ENCODE peak calls at places on chromosomes 7 and 10, in ten cellular contexts. One of them, this sample, is unnamed.

GRCh38 chr7:91243591-91244368 is 20.5 kb upstream of the FZD1 start:
- DNase-seq in CD4-positive, CD25-positive, alpha-beta regulatory T cell: no peak
- DNase-seq in colonic mucosa: no peak
- DNase-seq in AG04449: no peak
- DNase-seq in gastrocnemius medialis: no peak
- DNase-seq in GM23248: peak
- DNase-seq in activated CD4-positive, alpha-beta T cell treated with anti-CD3 and anti-CD28 coated beads, Interleukin-2, amount 50 U/mL, for 1 hour: no peak
- DNase-seq in HT1080: no peak
- DNase-seq in stimulated activated CD4-positive, alpha-beta T cell treated with anti-CD3 and anti-CD28 coated beads, Interleukin-15, amount 100 ng/mL, for 24 hours: no peak
- DNase-seq in HTR-8/SVneo: no peak
- DNase-seq in this sample: no peak

GRCh38 chr7:66522518-66522917 is 106.2 kb upstream of the KCTD7 start:
- DNase-seq in GM23248: peak
- DNase-seq in HTR-8/SVneo: no peak
- DNase-seq in activated CD4-positive, alpha-beta T cell treated with anti-CD3 and anti-CD28 coated beads, Interleukin-2, amount 50 U/mL, for 1 hour: no peak
- DNase-seq in CD4-positive, CD25-positive, alpha-beta regulatory T cell: no peak
- DNase-seq in stimulated activated CD4-positive, alpha-beta T cell treated with anti-CD3 and anti-CD28 coated beads, Interleukin-15, amount 100 ng/mL, for 24 hours: peak
- DNase-seq in colonic mucosa: no peak
- DNase-seq in gastrocnemius medialis: no peak
- DNase-seq in AG04449: no peak
- DNase-seq in HT1080: peak
- DNase-seq in this sample: peak

GRCh38 chr7:117682681-117683385 is 190.4 kb downstream of the CTTNBP2 start:
- DNase-seq in CD4-positive, CD25-positive, alpha-beta regulatory T cell: no peak
- DNase-seq in AG04449: no peak
- DNase-seq in colonic mucosa: peak
- DNase-seq in stimulated activated CD4-positive, alpha-beta T cell treated with anti-CD3 and anti-CD28 coated beads, Interleukin-15, amount 100 ng/mL, for 24 hours: no peak
- DNase-seq in activated CD4-positive, alpha-beta T cell treated with anti-CD3 and anti-CD28 coated beads, Interleukin-2, amount 50 U/mL, for 1 hour: no peak
- DNase-seq in HT1080: peak
- DNase-seq in HTR-8/SVneo: no peak
- DNase-seq in GM23248: peak
- DNase-seq in gastrocnemius medialis: no peak
- DNase-seq in this sample: no peak

GRCh38 chr7:79593819-79594218 is 140.4 kb upstream of the MAGI2 start:
- DNase-seq in gastrocnemius medialis: no peak
- DNase-seq in HTR-8/SVneo: no peak
- DNase-seq in AG04449: no peak
- DNase-seq in activated CD4-positive, alpha-beta T cell treated with anti-CD3 and anti-CD28 coated beads, Interleukin-2, amount 50 U/mL, for 1 hour: no peak
- DNase-seq in HT1080: no peak
- DNase-seq in GM23248: no peak
- DNase-seq in CD4-positive, CD25-positive, alpha-beta regulatory T cell: no peak
- DNase-seq in colonic mucosa: no peak
- DNase-seq in stimulated activated CD4-positive, alpha-beta T cell treated with anti-CD3 and anti-CD28 coated beads, Interleukin-15, amount 100 ng/mL, for 24 hours: no peak
- DNase-seq in this sample: no peak

GRCh38 chr7:113093561-113093960 is 6.9 kb upstream of the GPR85 start:
- DNase-seq in colonic mucosa: no peak
- DNase-seq in GM23248: no peak
- DNase-seq in HT1080: no peak
- DNase-seq in stimulated activated CD4-positive, alpha-beta T cell treated with anti-CD3 and anti-CD28 coated beads, Interleukin-15, amount 100 ng/mL, for 24 hours: no peak
- DNase-seq in activated CD4-positive, alpha-beta T cell treated with anti-CD3 and anti-CD28 coated beads, Interleukin-2, amount 50 U/mL, for 1 hour: no peak
- DNase-seq in gastrocnemius medialis: no peak
- DNase-seq in HTR-8/SVneo: no peak
- DNase-seq in CD4-positive, CD25-positive, alpha-beta regulatory T cell: no peak
- DNase-seq in AG04449: no peak
- DNase-seq in this sample: no peak

GRCh38 chr7:37287093-37287492 is 161.6 kb downstream of the ELMO1 start:
- DNase-seq in AG04449: no peak
- DNase-seq in activated CD4-positive, alpha-beta T cell treated with anti-CD3 and anti-CD28 coated beads, Interleukin-2, amount 50 U/mL, for 1 hour: no peak
- DNase-seq in GM23248: no peak
- DNase-seq in stimulated activated CD4-positive, alpha-beta T cell treated with anti-CD3 and anti-CD28 coated beads, Interleukin-15, amount 100 ng/mL, for 24 hours: no peak
- DNase-seq in colonic mucosa: no peak
- DNase-seq in HTR-8/SVneo: no peak
- DNase-seq in gastrocnemius medialis: no peak
- DNase-seq in HT1080: no peak
- DNase-seq in CD4-positive, CD25-positive, alpha-beta regulatory T cell: no peak
- DNase-seq in this sample: peak

GRCh38 chr7:122166708-122167107 is 22.7 kb upstream of the AASS start:
- DNase-seq in stimulated activated CD4-positive, alpha-beta T cell treated with anti-CD3 and anti-CD28 coated beads, Interleukin-15, amount 100 ng/mL, for 24 hours: no peak
- DNase-seq in colonic mucosa: no peak
- DNase-seq in AG04449: peak
- DNase-seq in gastrocnemius medialis: no peak
- DNase-seq in HT1080: peak
- DNase-seq in CD4-positive, CD25-positive, alpha-beta regulatory T cell: no peak
- DNase-seq in activated CD4-positive, alpha-beta T cell treated with anti-CD3 and anti-CD28 coated beads, Interleukin-2, amount 50 U/mL, for 1 hour: no peak
- DNase-seq in HTR-8/SVneo: peak
- DNase-seq in GM23248: peak
- DNase-seq in this sample: no peak

GRCh38 chr7:46752881-46753366 is 829.0 kb downstream of the TNS3 start:
- DNase-seq in HT1080: peak
- DNase-seq in CD4-positive, CD25-positive, alpha-beta regulatory T cell: no peak
- DNase-seq in HTR-8/SVneo: peak
- DNase-seq in stimulated activated CD4-positive, alpha-beta T cell treated with anti-CD3 and anti-CD28 coated beads, Interleukin-15, amount 100 ng/mL, for 24 hours: no peak
- DNase-seq in AG04449: peak
- DNase-seq in gastrocnemius medialis: no peak
- DNase-seq in colonic mucosa: no peak
- DNase-seq in GM23248: peak
- DNase-seq in activated CD4-positive, alpha-beta T cell treated with anti-CD3 and anti-CD28 coated beads, Interleukin-2, amount 50 U/mL, for 1 hour: no peak
- DNase-seq in this sample: no peak

GRCh38 chr10:6746782-6747181 is 166.7 kb upstream of the PRKCQ start:
- DNase-seq in gastrocnemius medialis: no peak
- DNase-seq in activated CD4-positive, alpha-beta T cell treated with anti-CD3 and anti-CD28 coated beads, Interleukin-2, amount 50 U/mL, for 1 hour: no peak
- DNase-seq in HT1080: no peak
- DNase-seq in HTR-8/SVneo: no peak
- DNase-seq in GM23248: peak
- DNase-seq in CD4-positive, CD25-positive, alpha-beta regulatory T cell: no peak
- DNase-seq in colonic mucosa: no peak
- DNase-seq in AG04449: no peak
- DNase-seq in stimulated activated CD4-positive, alpha-beta T cell treated with anti-CD3 and anti-CD28 coated beads, Interleukin-15, amount 100 ng/mL, for 24 hours: no peak
- DNase-seq in this sample: no peak

GRCh38 chr7:66352071-66352470 is 146.9 kb downstream of the TPST1 start:
- DNase-seq in colonic mucosa: peak
- DNase-seq in GM23248: peak
- DNase-seq in activated CD4-positive, alpha-beta T cell treated with anti-CD3 and anti-CD28 coated beads, Interleukin-2, amount 50 U/mL, for 1 hour: no peak
- DNase-seq in stimulated activated CD4-positive, alpha-beta T cell treated with anti-CD3 and anti-CD28 coated beads, Interleukin-15, amount 100 ng/mL, for 24 hours: no peak
- DNase-seq in gastrocnemius medialis: no peak
- DNase-seq in HTR-8/SVneo: no peak
- DNase-seq in HT1080: peak
- DNase-seq in CD4-positive, CD25-positive, alpha-beta regulatory T cell: no peak
- DNase-seq in AG04449: no peak
- DNase-seq in this sample: no peak

GRCh38 chr7:154440058-154440457 is 387.9 kb downstream of the DPP6 start:
- DNase-seq in HT1080: no peak
- DNase-seq in gastrocnemius medialis: no peak
- DNase-seq in AG04449: no peak
- DNase-seq in colonic mucosa: no peak
- DNase-seq in HTR-8/SVneo: no peak
- DNase-seq in stimulated activated CD4-positive, alpha-beta T cell treated with anti-CD3 and anti-CD28 coated beads, Interleukin-15, amount 100 ng/mL, for 24 hours: no peak
- DNase-seq in GM23248: no peak
- DNase-seq in CD4-positive, CD25-positive, alpha-beta regulatory T cell: no peak
- DNase-seq in activated CD4-positive, alpha-beta T cell treated with anti-CD3 and anti-CD28 coated beads, Interleukin-2, amount 50 U/mL, for 1 hour: no peak
- DNase-seq in this sample: no peak

GRCh38 chr7:1164436-1164835 is 4.4 kb upstream of the ZFAND2A start:
- DNase-seq in HT1080: no peak
- DNase-seq in gastrocnemius medialis: no peak
- DNase-seq in activated CD4-positive, alpha-beta T cell treated with anti-CD3 and anti-CD28 coated beads, Interleukin-2, amount 50 U/mL, for 1 hour: no peak
- DNase-seq in colonic mucosa: no peak
- DNase-seq in GM23248: no peak
- DNase-seq in HTR-8/SVneo: no peak
- DNase-seq in stimulated activated CD4-positive, alpha-beta T cell treated with anti-CD3 and anti-CD28 coated beads, Interleukin-15, amount 100 ng/mL, for 24 hours: no peak
- DNase-seq in CD4-positive, CD25-positive, alpha-beta regulatory T cell: no peak
- DNase-seq in AG04449: no peak
- DNase-seq in this sample: no peak

GRCh38 chr10:7488418-7488829 is 77.6 kb upstream of the SFMBT2 start:
- DNase-seq in activated CD4-positive, alpha-beta T cell treated with anti-CD3 and anti-CD28 coated beads, Interleukin-2, amount 50 U/mL, for 1 hour: no peak
- DNase-seq in AG04449: no peak
- DNase-seq in GM23248: peak
- DNase-seq in HTR-8/SVneo: peak
- DNase-seq in colonic mucosa: no peak
- DNase-seq in HT1080: peak
- DNase-seq in CD4-positive, CD25-positive, alpha-beta regulatory T cell: no peak
- DNase-seq in gastrocnemius medialis: peak
- DNase-seq in stimulated activated CD4-positive, alpha-beta T cell treated with anti-CD3 and anti-CD28 coated beads, Interleukin-15, amount 100 ng/mL, for 24 hours: no peak
- DNase-seq in this sample: peak

GRCh38 chr10:50511512-50512213 is 112.1 kb downstream of the SGMS1 start:
- DNase-seq in AG04449: no peak
- DNase-seq in stimulated activated CD4-positive, alpha-beta T cell treated with anti-CD3 and anti-CD28 coated beads, Interleukin-15, amount 100 ng/mL, for 24 hours: peak
- DNase-seq in activated CD4-positive, alpha-beta T cell treated with anti-CD3 and anti-CD28 coated beads, Interleukin-2, amount 50 U/mL, for 1 hour: no peak
- DNase-seq in HT1080: peak
- DNase-seq in CD4-positive, CD25-positive, alpha-beta regulatory T cell: no peak
- DNase-seq in colonic mucosa: no peak
- DNase-seq in GM23248: no peak
- DNase-seq in HTR-8/SVneo: no peak
- DNase-seq in gastrocnemius medialis: no peak
- DNase-seq in this sample: no peak

GRCh38 chr7:831596-832291 is 532 bp upstream of the SUN1 start:
- DNase-seq in gastrocnemius medialis: peak
- DNase-seq in activated CD4-positive, alpha-beta T cell treated with anti-CD3 and anti-CD28 coated beads, Interleukin-2, amount 50 U/mL, for 1 hour: no peak
- DNase-seq in stimulated activated CD4-positive, alpha-beta T cell treated with anti-CD3 and anti-CD28 coated beads, Interleukin-15, amount 100 ng/mL, for 24 hours: peak
- DNase-seq in AG04449: peak
- DNase-seq in HTR-8/SVneo: peak
- DNase-seq in colonic mucosa: no peak
- DNase-seq in HT1080: peak
- DNase-seq in GM23248: peak
- DNase-seq in CD4-positive, CD25-positive, alpha-beta regulatory T cell: no peak
- DNase-seq in this sample: no peak

GRCh38 chr10:14554843-14555205 is 219.9 kb downstream of the FAM107B start:
- DNase-seq in gastrocnemius medialis: no peak
- DNase-seq in HTR-8/SVneo: no peak
- DNase-seq in activated CD4-positive, alpha-beta T cell treated with anti-CD3 and anti-CD28 coated beads, Interleukin-2, amount 50 U/mL, for 1 hour: no peak
- DNase-seq in CD4-positive, CD25-positive, alpha-beta regulatory T cell: no peak
- DNase-seq in GM23248: no peak
- DNase-seq in AG04449: no peak
- DNase-seq in HT1080: no peak
- DNase-seq in stimulated activated CD4-positive, alpha-beta T cell treated with anti-CD3 and anti-CD28 coated beads, Interleukin-15, amount 100 ng/mL, for 24 hours: no peak
- DNase-seq in colonic mucosa: no peak
- DNase-seq in this sample: no peak

GRCh38 chr10:100004805-100005510 is 4.8 kb downstream of the DNMBP start:
- DNase-seq in gastrocnemius medialis: no peak
- DNase-seq in HTR-8/SVneo: no peak
- DNase-seq in HT1080: peak
- DNase-seq in colonic mucosa: no peak
- DNase-seq in GM23248: peak
- DNase-seq in activated CD4-positive, alpha-beta T cell treated with anti-CD3 and anti-CD28 coated beads, Interleukin-2, amount 50 U/mL, for 1 hour: no peak
- DNase-seq in AG04449: no peak
- DNase-seq in stimulated activated CD4-positive, alpha-beta T cell treated with anti-CD3 and anti-CD28 coated beads, Interleukin-15, amount 100 ng/mL, for 24 hours: no peak
- DNase-seq in CD4-positive, CD25-positive, alpha-beta regulatory T cell: no peak
- DNase-seq in this sample: no peak

GRCh38 chr10:43195557-43195956 is 57.3 kb downstream of the CSGALNACT2 start:
- DNase-seq in stimulated activated CD4-positive, alpha-beta T cell treated with anti-CD3 and anti-CD28 coated beads, Interleukin-15, amount 100 ng/mL, for 24 hours: no peak
- DNase-seq in CD4-positive, CD25-positive, alpha-beta regulatory T cell: no peak
- DNase-seq in gastrocnemius medialis: no peak
- DNase-seq in AG04449: no peak
- DNase-seq in activated CD4-positive, alpha-beta T cell treated with anti-CD3 and anti-CD28 coated beads, Interleukin-2, amount 50 U/mL, for 1 hour: no peak
- DNase-seq in HTR-8/SVneo: no peak
- DNase-seq in GM23248: no peak
- DNase-seq in colonic mucosa: no peak
- DNase-seq in HT1080: no peak
- DNase-seq in this sample: no peak

GRCh38 chr10:95290446-95290800 is 380 bp downstream of the PDLIM1 start:
- DNase-seq in stimulated activated CD4-positive, alpha-beta T cell treated with anti-CD3 and anti-CD28 coated beads, Interleukin-15, amount 100 ng/mL, for 24 hours: peak
- DNase-seq in CD4-positive, CD25-positive, alpha-beta regulatory T cell: no peak
- DNase-seq in activated CD4-positive, alpha-beta T cell treated with anti-CD3 and anti-CD28 coated beads, Interleukin-2, amount 50 U/mL, for 1 hour: no peak
- DNase-seq in GM23248: peak
- DNase-seq in AG04449: no peak
- DNase-seq in gastrocnemius medialis: no peak
- DNase-seq in colonic mucosa: no peak
- DNase-seq in HT1080: no peak
- DNase-seq in HTR-8/SVneo: no peak
- DNase-seq in this sample: peak

GRCh38 chr7:47553309-47553708 is 28.6 kb downstream of the TNS3 start:
- DNase-seq in activated CD4-positive, alpha-beta T cell treated with anti-CD3 and anti-CD28 coated beads, Interleukin-2, amount 50 U/mL, for 1 hour: no peak
- DNase-seq in HT1080: no peak
- DNase-seq in GM23248: peak
- DNase-seq in colonic mucosa: no peak
- DNase-seq in gastrocnemius medialis: no peak
- DNase-seq in HTR-8/SVneo: no peak
- DNase-seq in stimulated activated CD4-positive, alpha-beta T cell treated with anti-CD3 and anti-CD28 coated beads, Interleukin-15, amount 100 ng/mL, for 24 hours: no peak
- DNase-seq in CD4-positive, CD25-positive, alpha-beta regulatory T cell: no peak
- DNase-seq in AG04449: no peak
- DNase-seq in this sample: no peak

GRCh38 chr7:99242667-99243066 is 30.0 kb upstream of the MYH16 start:
- DNase-seq in stimulated activated CD4-positive, alpha-beta T cell treated with anti-CD3 and anti-CD28 coated beads, Interleukin-15, amount 100 ng/mL, for 24 hours: no peak
- DNase-seq in colonic mucosa: no peak
- DNase-seq in HTR-8/SVneo: no peak
- DNase-seq in HT1080: no peak
- DNase-seq in activated CD4-positive, alpha-beta T cell treated with anti-CD3 and anti-CD28 coated beads, Interleukin-2, amount 50 U/mL, for 1 hour: no peak
- DNase-seq in AG04449: no peak
- DNase-seq in gastrocnemius medialis: no peak
- DNase-seq in CD4-positive, CD25-positive, alpha-beta regulatory T cell: no peak
- DNase-seq in GM23248: peak
- DNase-seq in this sample: no peak

GRCh38 chr7:39587393-39587792 is 21.2 kb downstream of the YAE1 start:
- DNase-seq in CD4-positive, CD25-positive, alpha-beta regulatory T cell: no peak
- DNase-seq in HTR-8/SVneo: no peak
- DNase-seq in colonic mucosa: no peak
- DNase-seq in activated CD4-positive, alpha-beta T cell treated with anti-CD3 and anti-CD28 coated beads, Interleukin-2, amount 50 U/mL, for 1 hour: no peak
- DNase-seq in gastrocnemius medialis: no peak
- DNase-seq in HT1080: peak
- DNase-seq in stimulated activated CD4-positive, alpha-beta T cell treated with anti-CD3 and anti-CD28 coated beads, Interleukin-15, amount 100 ng/mL, for 24 hours: no peak
- DNase-seq in GM23248: peak
- DNase-seq in AG04449: no peak
- DNase-seq in this sample: no peak

GRCh38 chr10:82497451-82497850 is 622.5 kb downstream of the NRG3 start:
- DNase-seq in AG04449: no peak
- DNase-seq in stimulated activated CD4-positive, alpha-beta T cell treated with anti-CD3 and anti-CD28 coated beads, Interleukin-15, amount 100 ng/mL, for 24 hours: no peak
- DNase-seq in gastrocnemius medialis: no peak
- DNase-seq in activated CD4-positive, alpha-beta T cell treated with anti-CD3 and anti-CD28 coated beads, Interleukin-2, amount 50 U/mL, for 1 hour: no peak
- DNase-seq in CD4-positive, CD25-positive, alpha-beta regulatory T cell: no peak
- DNase-seq in GM23248: no peak
- DNase-seq in colonic mucosa: no peak
- DNase-seq in HTR-8/SVneo: no peak
- DNase-seq in HT1080: peak
- DNase-seq in this sample: no peak